ENCODE peak calls at places on chromosomes 1 and 21, in ten cellular contexts. E is mesendoderm, W is MM.1S, F is left ventricle myocardium inferior, R is Panc1, Z is uterus, O is body of pancreas, P is HCT116, D is mucosa of descending colon, B is right cardiac atrium. C is an unnamed sample. For H3K4me1, the result is how much of the 10 kb centered on the place peaks cover.

GRCh38 chr1:103106426-103107321 is 1.6 kb downstream of the COL11A1 start:
- DNase-seq in E (peak), W (peak), F (no peak), R (peak), Z (peak), O (peak), P (peak), D (peak), B (peak), C (peak)

GRCh38 chr1:228837817-228838716 is 102.8 kb downstream of the RHOU start:
- DNase-seq in E (peak), W (no peak), F (no peak), R (peak), Z (peak), O (peak), P (peak), D (peak), B (peak), C (peak)

GRCh38 chr1:86016076-86016746 is 140.4 kb downstream of the COL24A1 start:
- DNase-seq in E (no peak), W (no peak), F (no peak), R (no peak), Z (no peak), O (no peak), P (no peak), D (no peak), B (no peak), C (no peak)

GRCh38 chr1:171343727-171344472 is 29.9 kb downstream of the FMO4 start:
- DNase-seq in E (no peak), W (no peak), F (no peak), R (no peak), Z (no peak), O (no peak), P (no peak), D (no peak), B (no peak), C (no peak)

GRCh38 chr21:33680870-33681269 is 38.6 kb downstream of the ITSN1 start:
- DNase-seq in E (no peak), W (peak), F (no peak), R (no peak), Z (no peak), O (no peak), P (no peak), D (no peak), B (no peak), C (no peak)

GRCh38 chr1:99003911-99004269 is 771 bp downstream of the PLPPR5 start:
- DNase-seq in E (peak), W (no peak), F (no peak), R (no peak), Z (no peak), O (no peak), P (no peak), D (peak), B (peak), C (no peak)

GRCh38 chr1:56506314-56506743 is 73.0 kb downstream of the PLPP3 start:
- DNase-seq in E (no peak), W (no peak), F (peak), R (no peak), Z (no peak), O (no peak), P (no peak), D (peak), B (peak), C (no peak)

GRCh38 chr1:22585471-22585870 is 22.2 kb downstream of the EPHA8 start:
- DNase-seq in E (no peak), W (no peak), F (no peak), R (no peak), Z (no peak), O (no peak), P (no peak), D (no peak), B (no peak), C (no peak)

GRCh38 chr1:204225841-204226745 is 12.3 kb upstream of the GOLT1A start:
- DNase-seq in E (no peak), W (no peak), F (no peak), R (no peak), Z (no peak), O (no peak), P (no peak), D (no peak), B (no peak), C (no peak)

GRCh38 chr1:66275601-66276023 is 258.3 kb upstream of the SGIP1 start:
- DNase-seq in E (no peak), W (no peak), F (no peak), R (no peak), Z (no peak), O (no peak), P (no peak), D (no peak), B (no peak), C (peak)

GRCh38 chr1:233412812-233413211 is 85.3 kb downstream of the MAP3K21 start:
- DNase-seq in E (no peak), W (no peak), F (no peak), R (no peak), Z (no peak), O (no peak), P (no peak), D (no peak), B (no peak), C (no peak)

GRCh38 chr21:39057121-39057520 is 126.1 kb downstream of the PSMG1 start:
- DNase-seq in E (no peak), W (no peak), F (no peak), R (no peak), Z (no peak), O (no peak), P (no peak), D (no peak), B (no peak), C (no peak)

GRCh38 chr1:17416389-17416788 is 23.1 kb downstream of the RCC2 start:
- DNase-seq in E (no peak), W (no peak), F (no peak), R (no peak), Z (no peak), O (no peak), P (no peak), D (no peak), B (no peak), C (no peak)

GRCh38 chr1:58310881-58311280 is 235.6 kb downstream of the OMA1 start:
- DNase-seq in E (peak), W (no peak), F (no peak), R (no peak), Z (no peak), O (no peak), P (no peak), D (no peak), B (no peak), C (no peak)

GRCh38 chr1:67812225-67812624 is 21.0 kb downstream of the GNG12 start:
- DNase-seq in E (no peak), W (no peak), F (no peak), R (no peak), Z (no peak), O (no peak), P (no peak), D (no peak), B (no peak), C (no peak)

GRCh38 chr1:30414851-30415165 is 308.6 kb downstream of the MATN1 start:
- DNase-seq in E (no peak), W (no peak), F (no peak), R (no peak), Z (no peak), O (no peak), P (no peak), D (no peak), B (no peak), C (no peak)

GRCh38 chr1:231612393-231613089 is 14.0 kb upstream of the DISC1 start:
- DNase-seq in E (no peak), W (peak), F (no peak), R (no peak), Z (no peak), O (no peak), P (no peak), D (peak), B (no peak), C (no peak)

GRCh38 chr1:15911141-15911540 is 63.6 kb downstream of the SPEN start:
- DNase-seq in E (no peak), W (no peak), F (no peak), R (no peak), Z (no peak), O (no peak), P (no peak), D (no peak), B (no peak), C (no peak)

GRCh38 chr1:212457740-212458338 is 25.1 kb downstream of the NENF start:
- DNase-seq in E (peak), W (peak), F (no peak), R (no peak), Z (no peak), O (peak), P (peak), D (no peak), B (no peak), C (peak)

GRCh38 chr1:152473887-152474537 is 36.6 kb upstream of the LCE5A start:
- DNase-seq in E (no peak), W (no peak), F (no peak), R (no peak), Z (no peak), O (no peak), P (no peak), D (no peak), B (no peak), C (no peak)

GRCh38 chr1:36109041-36109679 is 15.9 kb downstream of the COL8A2 start:
- DNase-seq in E (no peak), W (no peak), F (no peak), R (no peak), Z (no peak), O (no peak), P (no peak), D (no peak), B (no peak), C (peak)

GRCh38 chr1:228836427-228836826 is 101.1 kb downstream of the RHOU start:
- DNase-seq in E (no peak), W (no peak), F (no peak), R (no peak), Z (no peak), O (no peak), P (no peak), D (no peak), B (no peak), C (no peak)

GRCh38 chr1:67947114-67947513 is 103.3 kb downstream of the DIRAS3 start:
- DNase-seq in E (no peak), W (peak), F (peak), R (no peak), Z (no peak), O (no peak), P (no peak), D (no peak), B (peak), C (no peak)

GRCh38 chr1:232501856-232502255 is 128.1 kb downstream of the SIPA1L2 start:
- DNase-seq in E (no peak), W (no peak), F (no peak), R (no peak), Z (no peak), O (no peak), P (no peak), D (no peak), B (no peak), C (no peak)

GRCh38 chr1:77282187-77282865 is 507 bp downstream of the AK5 start:
- DNase-seq in E (peak), W (peak), F (no peak), R (no peak), Z (no peak), O (peak), P (no peak), D (peak), B (peak), C (peak)

GRCh38 chr21:43029785-43030184 is 45.9 kb downstream of the CBS start:
- DNase-seq in E (no peak), W (no peak), F (no peak), R (no peak), Z (no peak), O (no peak), P (no peak), D (no peak), B (no peak), C (no peak)

GRCh38 chr1:29964718-29965533 is 728.6 kb downstream of the PTPRU start:
- DNase-seq in E (no peak), W (no peak), F (no peak), R (no peak), Z (no peak), O (no peak), P (no peak), D (no peak), B (no peak), C (no peak)

GRCh38 chr1:60068393-60069045 is 5.1 kb downstream of the C1orf87 start:
- DNase-seq in E (no peak), W (no peak), F (no peak), R (no peak), Z (no peak), O (no peak), P (no peak), D (no peak), B (no peak), C (no peak)

GRCh38 chr1:11847667-11848445 is at the start of gene NPPA:
- DNase-seq in E (peak), W (no peak), F (peak), R (no peak), Z (no peak), O (no peak), P (no peak), D (no peak), B (peak), C (peak)

GRCh38 chr1:115069186-115069585 is 20.1 kb downstream of the TSPAN2 start:
- DNase-seq in E (no peak), W (no peak), F (no peak), R (no peak), Z (peak), O (no peak), P (no peak), D (no peak), B (no peak), C (no peak)

GRCh38 chr1:200409203-200409760 is 554 bp downstream of the ZNF281 start:
- DNase-seq in E (peak), W (peak), F (peak), R (no peak), Z (peak), O (peak), P (no peak), D (peak), B (peak), C (peak)

GRCh38 chr1:30445449-30445848 is 277.9 kb downstream of the MATN1 start:
- DNase-seq in E (no peak), W (no peak), F (no peak), R (no peak), Z (peak), O (no peak), P (no peak), D (no peak), B (no peak), C (no peak)

GRCh38 chr21:21102874-21103273 is 104.7 kb downstream of the NCAM2 start:
- DNase-seq in E (no peak), W (no peak), F (no peak), R (no peak), Z (no peak), O (no peak), P (no peak), D (no peak), B (no peak), C (no peak)

GRCh38 chr1:202961220-202961880 is 3.2 kb upstream of the ADIPOR1 start:
- DNase-seq in E (no peak), W (no peak), F (no peak), R (no peak), Z (no peak), O (no peak), P (no peak), D (no peak), B (no peak), C (no peak)

DNA sequence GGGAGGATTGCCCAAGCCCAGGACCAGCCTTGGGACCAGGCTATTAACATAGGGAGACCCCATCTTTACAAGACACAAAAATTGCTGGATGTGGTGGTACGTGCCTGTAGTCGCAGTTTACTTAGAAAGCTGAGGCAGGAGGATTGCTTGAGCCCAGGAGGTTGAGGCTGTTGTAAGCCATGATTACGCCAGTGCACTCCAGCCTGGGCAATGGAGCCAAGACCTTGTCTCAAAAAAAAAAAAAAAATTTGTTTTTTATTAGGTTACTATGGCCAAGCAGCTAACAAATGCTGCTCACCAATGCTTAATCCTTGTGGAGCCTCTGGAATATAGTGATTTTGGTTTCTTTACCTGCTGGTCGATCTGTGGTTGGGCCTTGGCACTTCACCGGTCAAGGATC is 8.8 kb downstream of the ARID1A start:
- DNase-seq in E (no peak), W (no peak), F (no peak), R (no peak), Z (no peak), O (no peak), P (no peak), D (no peak), B (no peak), C (no peak)
- H3K4me1 ChIP-seq in E (under half), W (half or more), F (half or more), R (half or more), Z (under half), O (half or more), P (under half), D (half or more), B (under half), C (half or more)

DNA sequence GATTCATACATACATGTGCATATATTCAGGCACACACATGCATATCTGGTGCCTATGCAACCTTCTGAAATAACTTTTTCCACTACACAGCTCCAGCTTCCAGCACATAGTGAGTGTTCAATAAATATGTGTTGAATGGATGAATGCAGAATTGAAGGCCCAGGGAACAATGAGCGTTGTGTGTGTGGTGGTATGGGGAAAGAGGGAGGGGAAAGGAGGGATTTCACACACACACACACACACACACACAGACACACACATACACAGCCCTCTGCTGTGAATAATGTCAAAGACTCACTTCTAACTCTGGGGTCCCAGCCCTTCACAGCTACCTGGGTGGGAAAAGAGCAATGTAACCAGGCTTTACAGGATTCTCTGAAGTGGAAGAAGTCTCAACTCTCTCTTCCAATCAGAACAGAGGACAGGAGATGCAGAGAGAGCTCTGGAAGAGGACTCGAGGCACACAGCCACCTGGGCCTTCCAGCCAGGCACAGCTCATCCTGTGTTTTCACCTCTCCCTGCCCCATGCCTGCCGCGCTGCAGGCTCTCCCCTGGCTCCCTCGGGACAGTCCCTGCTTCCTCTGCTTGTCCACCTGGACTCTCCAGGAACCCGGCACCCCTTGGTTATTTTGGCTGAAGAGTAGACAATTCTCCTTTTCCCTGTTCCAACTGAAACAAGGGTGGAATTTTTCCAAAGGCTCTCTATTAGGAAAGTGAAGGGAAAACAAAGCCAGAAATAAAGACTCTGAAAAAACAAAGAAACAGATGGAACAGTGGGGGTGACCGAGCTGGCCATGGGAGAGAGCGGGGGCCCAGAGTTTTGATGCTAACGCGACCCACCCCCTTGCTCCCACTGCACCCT is 5.5 kb upstream of the IGSF8 start:
- DNase-seq in E (no peak), W (no peak), F (no peak), R (no peak), Z (no peak), O (no peak), P (no peak), D (no peak), B (no peak), C (no peak)
- H3K4me1 ChIP-seq in E (under half), W (under half), F (under half), R (under half), Z (under half), O (under half), P (under half), D (under half), B (under half), C (under half)

DNA sequence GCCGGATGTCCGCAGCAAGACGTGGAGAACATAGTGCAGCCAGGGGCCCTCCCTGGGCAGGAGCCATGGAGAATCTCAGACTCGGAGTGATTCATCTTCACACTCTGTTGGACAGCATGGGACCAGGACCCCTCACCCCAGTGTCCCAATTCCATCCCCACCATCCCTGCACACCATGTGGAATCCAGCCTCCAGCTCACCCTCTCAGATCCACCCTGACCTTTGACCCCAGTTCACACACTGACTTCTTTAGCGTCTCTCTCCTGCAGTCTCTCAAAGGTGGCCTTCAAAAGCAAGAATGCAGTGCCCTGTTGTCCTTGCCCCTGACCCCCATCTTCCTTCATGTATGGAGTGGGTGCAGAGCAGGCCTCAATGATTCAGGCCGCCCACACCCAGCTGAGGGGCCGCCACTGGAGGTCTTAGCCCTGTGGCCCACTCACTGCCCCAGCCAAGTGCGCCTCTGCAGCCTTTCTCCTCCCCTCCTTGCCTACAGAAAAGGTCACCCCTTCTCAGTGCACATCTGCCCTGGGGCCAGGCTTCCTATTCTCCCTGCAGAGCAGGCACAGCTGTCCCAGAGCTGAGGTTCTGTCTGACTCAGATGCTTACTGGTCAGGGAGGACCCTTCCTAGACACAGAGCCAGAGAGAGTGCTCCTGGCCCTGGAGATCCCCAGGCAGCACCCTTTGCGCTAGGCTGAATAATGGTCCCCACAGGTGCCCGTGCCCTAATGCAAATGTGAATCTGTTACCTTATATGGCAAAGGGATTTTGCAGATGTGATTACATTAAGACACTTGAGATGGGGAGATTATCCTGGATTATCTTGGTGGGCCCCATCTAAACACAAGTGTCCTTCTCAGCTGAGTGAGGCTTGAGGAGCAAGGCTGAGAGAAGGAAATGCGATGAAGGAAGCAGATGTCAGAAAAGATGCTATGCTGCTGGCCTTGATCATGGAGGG is 2.4 kb upstream of the TNNI1 start:
- DNase-seq in E (no peak), W (no peak), F (no peak), R (no peak), Z (no peak), O (no peak), P (no peak), D (no peak), B (no peak), C (no peak)
- H3K4me1 ChIP-seq in E (under half), W (under half), F (under half), R (under half), Z (under half), O (under half), P (under half), D (under half), B (under half), C (under half)

GRCh38 chr1:41734201-41734915 is 184.4 kb downstream of the HIVEP3 start:
- DNase-seq in E (no peak), W (no peak), F (no peak), R (no peak), Z (no peak), O (no peak), P (no peak), D (no peak), B (no peak), C (no peak)
- H3K4me1 ChIP-seq in E (under half), W (under half), F (half or more), R (under half), Z (under half), O (under half), P (under half), D (under half), B (under half), C (under half)